ENCODE peak calls at places on chromosomes 5 and 9, in nine cellular contexts. One of them, this sample, is unnamed.

GRCh38 chr9:19085295-19085694 is 17.4 kb downstream of the HAUS6 start:
- DNase-seq in upper lobe of right lung: no peak
- DNase-seq in tibial artery: no peak
- DNase-seq in mammary epithelial cell: no peak
- DNase-seq in coronary artery: no peak
- DNase-seq in fibroblast of pulmonary artery: peak; percentile 16
- DNase-seq in kidney: no peak
- DNase-seq in ascending aorta: no peak
- DNase-seq in lower leg skin: no peak
- DNase-seq in this sample: peak; percentile 5

GRCh38 chr9:69785757-69786156 is 25.9 kb upstream of the PTAR1 start:
- DNase-seq in upper lobe of right lung: no peak
- DNase-seq in tibial artery: no peak
- DNase-seq in mammary epithelial cell: peak; percentile 16
- DNase-seq in coronary artery: no peak
- DNase-seq in fibroblast of pulmonary artery: peak; percentile 53
- DNase-seq in kidney: no peak
- DNase-seq in ascending aorta: no peak
- DNase-seq in lower leg skin: no peak
- DNase-seq in this sample: peak; percentile 49

GRCh38 chr5:59745422-59745863 is 148.1 kb downstream of the PDE4D start:
- DNase-seq in upper lobe of right lung: no peak
- DNase-seq in tibial artery: peak; percentile 56
- DNase-seq in mammary epithelial cell: peak; percentile 74
- DNase-seq in coronary artery: peak; percentile 81
- DNase-seq in fibroblast of pulmonary artery: peak; percentile 100
- DNase-seq in kidney: no peak
- DNase-seq in ascending aorta: peak; percentile 74
- DNase-seq in lower leg skin: no peak
- DNase-seq in this sample: peak; percentile 100

GRCh38 chr5:135553688-135554462 is 18.1 kb upstream of the NEUROG1 start:
- DNase-seq in upper lobe of right lung: no peak
- DNase-seq in tibial artery: no peak
- DNase-seq in mammary epithelial cell: peak; percentile 49
- DNase-seq in coronary artery: no peak
- DNase-seq in fibroblast of pulmonary artery: peak; percentile 14
- DNase-seq in kidney: no peak
- DNase-seq in ascending aorta: no peak
- DNase-seq in lower leg skin: no peak
- DNase-seq in this sample: peak; percentile 21

GRCh38 chr9:7336356-7337075 is 463.1 kb downstream of the DMAC1 start:
- DNase-seq in upper lobe of right lung: no peak
- DNase-seq in tibial artery: no peak
- DNase-seq in mammary epithelial cell: no peak
- DNase-seq in coronary artery: no peak
- DNase-seq in fibroblast of pulmonary artery: peak; percentile 67
- DNase-seq in kidney: no peak
- DNase-seq in ascending aorta: no peak
- DNase-seq in lower leg skin: no peak
- DNase-seq in this sample: peak; percentile 77

GRCh38 chr9:17462869-17463464 is 115.9 kb upstream of the SH3GL2 start:
- DNase-seq in upper lobe of right lung: no peak
- DNase-seq in tibial artery: peak; percentile 27
- DNase-seq in mammary epithelial cell: peak; percentile 27
- DNase-seq in coronary artery: no peak
- DNase-seq in fibroblast of pulmonary artery: peak; percentile 81
- DNase-seq in kidney: no peak
- DNase-seq in ascending aorta: peak; percentile 60
- DNase-seq in lower leg skin: no peak
- DNase-seq in this sample: peak; percentile 83

GRCh38 chr5:106755789-106756188 is 914.9 kb downstream of the EFNA5 start:
- DNase-seq in upper lobe of right lung: no peak
- DNase-seq in tibial artery: no peak
- DNase-seq in mammary epithelial cell: no peak
- DNase-seq in coronary artery: no peak
- DNase-seq in fibroblast of pulmonary artery: no peak
- DNase-seq in kidney: no peak
- DNase-seq in ascending aorta: no peak
- DNase-seq in lower leg skin: no peak
- DNase-seq in this sample: no peak

GRCh38 chr5:56814963-56815656 is at the start of gene MAP3K1:
- DNase-seq in upper lobe of right lung: peak; percentile 95
- DNase-seq in tibial artery: peak; percentile 57
- DNase-seq in mammary epithelial cell: peak; percentile 80
- DNase-seq in coronary artery: peak; percentile 84
- DNase-seq in fibroblast of pulmonary artery: peak; percentile 74
- DNase-seq in kidney: peak; percentile 97
- DNase-seq in ascending aorta: peak; percentile 85
- DNase-seq in lower leg skin: peak; percentile 96
- DNase-seq in this sample: peak; percentile 65

GRCh38 chr5:135976216-135976615 is 21.4 kb upstream of the LECT2 start:
- DNase-seq in upper lobe of right lung: no peak
- DNase-seq in tibial artery: no peak
- DNase-seq in mammary epithelial cell: no peak
- DNase-seq in coronary artery: no peak
- DNase-seq in fibroblast of pulmonary artery: no peak
- DNase-seq in kidney: no peak
- DNase-seq in ascending aorta: no peak
- DNase-seq in lower leg skin: no peak
- DNase-seq in this sample: no peak

GRCh38 chr5:80315244-80315643 is 4.6 kb upstream of the SPZ1 start:
- DNase-seq in upper lobe of right lung: no peak
- DNase-seq in tibial artery: no peak
- DNase-seq in mammary epithelial cell: no peak
- DNase-seq in coronary artery: no peak
- DNase-seq in fibroblast of pulmonary artery: no peak
- DNase-seq in kidney: no peak
- DNase-seq in ascending aorta: no peak
- DNase-seq in lower leg skin: no peak
- DNase-seq in this sample: no peak

GRCh38 chr5:16727937-16728336 is 111.1 kb upstream of the RETREG1 start:
- DNase-seq in upper lobe of right lung: no peak
- DNase-seq in tibial artery: peak; percentile 33
- DNase-seq in mammary epithelial cell: no peak
- DNase-seq in coronary artery: no peak
- DNase-seq in fibroblast of pulmonary artery: no peak
- DNase-seq in kidney: peak; percentile 82
- DNase-seq in ascending aorta: no peak
- DNase-seq in lower leg skin: peak; percentile 87
- DNase-seq in this sample: no peak

GRCh38 chr9:131677445-131678180 is 62.3 kb downstream of the RAPGEF1 start:
- DNase-seq in upper lobe of right lung: no peak
- DNase-seq in tibial artery: no peak
- DNase-seq in mammary epithelial cell: no peak
- DNase-seq in coronary artery: no peak
- DNase-seq in fibroblast of pulmonary artery: peak; percentile 77
- DNase-seq in kidney: no peak
- DNase-seq in ascending aorta: no peak
- DNase-seq in lower leg skin: no peak
- DNase-seq in this sample: peak; percentile 77

GRCh38 chr5:124132843-124133242 is 613.6 kb downstream of the ZNF608 start:
- DNase-seq in upper lobe of right lung: no peak
- DNase-seq in tibial artery: no peak
- DNase-seq in mammary epithelial cell: peak; percentile 90
- DNase-seq in coronary artery: no peak
- DNase-seq in fibroblast of pulmonary artery: no peak
- DNase-seq in kidney: no peak
- DNase-seq in ascending aorta: no peak
- DNase-seq in lower leg skin: no peak
- DNase-seq in this sample: no peak

GRCh38 chr5:9156282-9156681 is 389.6 kb downstream of the SEMA5A start:
- DNase-seq in upper lobe of right lung: no peak
- DNase-seq in tibial artery: peak; percentile 31
- DNase-seq in mammary epithelial cell: peak; percentile 46
- DNase-seq in coronary artery: no peak
- DNase-seq in fibroblast of pulmonary artery: peak; percentile 63
- DNase-seq in kidney: no peak
- DNase-seq in ascending aorta: peak; percentile 72
- DNase-seq in lower leg skin: peak; percentile 87
- DNase-seq in this sample: peak; percentile 79

GRCh38 chr5:98602534-98603112 is 170.8 kb upstream of the RGMB start:
- DNase-seq in upper lobe of right lung: no peak
- DNase-seq in tibial artery: no peak
- DNase-seq in mammary epithelial cell: no peak
- DNase-seq in coronary artery: no peak
- DNase-seq in fibroblast of pulmonary artery: no peak
- DNase-seq in kidney: no peak
- DNase-seq in ascending aorta: no peak
- DNase-seq in lower leg skin: no peak
- DNase-seq in this sample: no peak

GRCh38 chr9:137031904-137032639 is at the start of gene FUT7:
- DNase-seq in upper lobe of right lung: peak; percentile 71
- DNase-seq in tibial artery: no peak
- DNase-seq in mammary epithelial cell: no peak
- DNase-seq in coronary artery: no peak
- DNase-seq in fibroblast of pulmonary artery: no peak
- DNase-seq in kidney: no peak
- DNase-seq in ascending aorta: no peak
- DNase-seq in lower leg skin: no peak
- DNase-seq in this sample: no peak
- H3K4me3 ChIP-seq in upper lobe of right lung: peak within 1 kb of the TSS; percentile 8
- H3K4me3 ChIP-seq in tibial artery: no peak within 1 kb of the TSS
- H3K4me3 ChIP-seq in mammary epithelial cell: no peak within 1 kb of the TSS
- H3K4me3 ChIP-seq in coronary artery: peak within 1 kb of the TSS; percentile 45
- H3K4me3 ChIP-seq in fibroblast of pulmonary artery: no peak within 1 kb of the TSS
- H3K4me3 ChIP-seq in kidney: no peak within 1 kb of the TSS
- H3K4me3 ChIP-seq in ascending aorta: no peak within 1 kb of the TSS
- H3K4me3 ChIP-seq in lower leg skin: no peak within 1 kb of the TSS
- H3K4me3 ChIP-seq in this sample: no peak within 1 kb of the TSS

GRCh38 chr5:137016783-137017324 is 482.3 kb downstream of the SPOCK1 start:
- DNase-seq in upper lobe of right lung: no peak
- DNase-seq in tibial artery: no peak
- DNase-seq in mammary epithelial cell: no peak
- DNase-seq in coronary artery: no peak
- DNase-seq in fibroblast of pulmonary artery: peak; percentile 13
- DNase-seq in kidney: no peak
- DNase-seq in ascending aorta: no peak
- DNase-seq in lower leg skin: no peak
- DNase-seq in this sample: peak; percentile 2
- TF ChIP-seq CTCF in upper lobe of right lung: no peak
- TF ChIP-seq CTCF in tibial artery: no peak
- TF ChIP-seq CTCF in mammary epithelial cell: peak; percentile 9
- TF ChIP-seq CTCF in coronary artery: no peak
- TF ChIP-seq CTCF in fibroblast of pulmonary artery: peak; percentile 9
- TF ChIP-seq CTCF in kidney: no peak
- TF ChIP-seq CTCF in ascending aorta: no peak
- TF ChIP-seq CTCF in lower leg skin: no peak
- TF ChIP-seq CTCF in this sample: no peak

DNA sequence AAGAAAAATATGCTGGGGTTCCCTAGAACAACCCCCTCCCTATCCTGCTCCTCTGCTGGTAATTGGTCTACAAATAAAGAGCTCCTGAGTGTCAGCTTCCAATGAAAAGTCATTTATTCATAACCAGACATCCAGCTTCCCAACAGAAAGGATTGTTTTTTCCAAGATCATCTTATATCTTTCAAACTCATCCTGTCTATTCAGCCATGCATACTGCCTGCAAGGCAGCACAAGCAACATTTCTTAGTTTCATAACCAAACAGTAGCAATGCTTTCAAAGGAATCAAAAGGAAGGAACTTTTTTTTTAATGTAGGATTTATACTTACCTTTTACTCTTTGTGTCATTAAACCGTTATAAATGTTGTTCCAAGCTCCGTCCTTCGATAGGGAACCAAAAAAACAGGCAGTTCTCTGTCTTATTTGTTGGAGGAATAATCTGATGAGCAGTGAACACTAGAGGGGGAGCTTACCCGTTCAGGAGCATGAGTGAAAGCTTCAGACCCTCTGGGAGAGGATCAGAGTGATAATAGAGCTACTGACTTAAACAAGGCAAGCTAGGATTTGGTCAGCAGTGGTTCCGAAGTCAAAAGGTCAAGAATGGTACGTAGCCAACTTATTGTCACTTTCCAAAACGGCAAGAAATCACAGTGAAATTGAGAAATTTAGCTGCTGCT is 893.1 kb downstream of the NR2F1-AS1 start:
- DNase-seq in upper lobe of right lung: no peak
- DNase-seq in tibial artery: no peak
- DNase-seq in mammary epithelial cell: peak; percentile 8
- DNase-seq in coronary artery: no peak
- DNase-seq in fibroblast of pulmonary artery: peak; percentile 72
- DNase-seq in kidney: no peak
- DNase-seq in ascending aorta: no peak
- DNase-seq in lower leg skin: no peak
- DNase-seq in this sample: peak; percentile 96
- H3K4me3 ChIP-seq in upper lobe of right lung: peak overlapping the region; percentile 12
- H3K4me3 ChIP-seq in tibial artery: no peak overlapping the region
- H3K4me3 ChIP-seq in mammary epithelial cell: no peak overlapping the region
- H3K4me3 ChIP-seq in coronary artery: no peak overlapping the region
- H3K4me3 ChIP-seq in fibroblast of pulmonary artery: no peak overlapping the region
- H3K4me3 ChIP-seq in kidney: peak overlapping the region; percentile 7
- H3K4me3 ChIP-seq in ascending aorta: no peak overlapping the region
- H3K4me3 ChIP-seq in lower leg skin: no peak overlapping the region
- H3K4me3 ChIP-seq in this sample: peak overlapping the region; percentile 36

DNA sequence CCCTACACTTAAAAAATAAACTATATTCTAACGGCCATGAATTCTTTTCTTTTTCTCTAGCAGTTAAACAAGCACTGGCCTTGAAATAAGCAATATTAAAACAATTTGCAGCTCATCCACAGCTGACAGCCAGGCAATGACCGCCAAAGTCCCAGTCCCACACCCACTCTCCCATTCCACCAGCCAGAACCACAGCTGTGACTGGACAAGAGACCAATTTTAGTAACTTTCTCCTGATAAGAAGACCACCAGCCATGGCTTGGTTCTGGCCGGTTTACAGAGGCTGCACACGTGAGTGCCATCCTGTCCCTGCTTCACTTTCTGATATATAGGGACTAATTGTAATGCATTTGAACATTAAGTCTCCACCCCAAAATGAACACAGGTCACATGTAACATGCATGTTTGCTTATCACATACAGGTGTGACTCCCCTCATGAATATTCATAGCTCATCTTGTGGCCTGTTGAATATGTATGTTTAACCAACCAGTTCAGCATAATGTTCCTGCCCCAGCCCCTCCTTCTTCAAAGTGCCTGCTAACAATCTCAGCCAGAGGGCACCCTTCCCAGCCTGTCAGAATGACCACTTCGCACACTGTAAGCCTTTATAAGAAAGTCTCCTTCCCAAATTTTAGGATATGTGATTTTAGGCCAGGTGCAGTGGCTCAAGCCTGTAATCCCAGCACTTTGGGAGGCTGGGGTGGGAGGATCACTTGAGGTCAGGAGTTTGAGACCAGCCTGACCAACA is 23.9 kb upstream of the FANCC start:
- DNase-seq in upper lobe of right lung: no peak
- DNase-seq in tibial artery: no peak
- DNase-seq in mammary epithelial cell: peak; percentile 12
- DNase-seq in coronary artery: no peak
- DNase-seq in fibroblast of pulmonary artery: peak; percentile 41
- DNase-seq in kidney: no peak
- DNase-seq in ascending aorta: no peak
- DNase-seq in lower leg skin: no peak
- DNase-seq in this sample: peak; percentile 58
- TF ChIP-seq CTCF in upper lobe of right lung: no peak
- TF ChIP-seq CTCF in tibial artery: no peak
- TF ChIP-seq CTCF in mammary epithelial cell: peak; percentile 52
- TF ChIP-seq CTCF in coronary artery: no peak
- TF ChIP-seq CTCF in fibroblast of pulmonary artery: peak; percentile 42
- TF ChIP-seq CTCF in kidney: no peak
- TF ChIP-seq CTCF in ascending aorta: no peak
- TF ChIP-seq CTCF in lower leg skin: no peak
- TF ChIP-seq CTCF in this sample: peak; percentile 65

GRCh38 chr5:131416729-131417128 is 152.9 kb downstream of the CDC42SE2 start:
- DNase-seq in upper lobe of right lung: no peak
- DNase-seq in tibial artery: no peak
- DNase-seq in mammary epithelial cell: no peak
- DNase-seq in coronary artery: no peak
- DNase-seq in fibroblast of pulmonary artery: no peak
- DNase-seq in kidney: no peak
- DNase-seq in ascending aorta: no peak
- DNase-seq in lower leg skin: no peak
- DNase-seq in this sample: no peak
- H3K4me3 ChIP-seq in upper lobe of right lung: no peak overlapping the region
- H3K4me3 ChIP-seq in tibial artery: no peak overlapping the region
- H3K4me3 ChIP-seq in mammary epithelial cell: no peak overlapping the region
- H3K4me3 ChIP-seq in coronary artery: no peak overlapping the region
- H3K4me3 ChIP-seq in fibroblast of pulmonary artery: no peak overlapping the region
- H3K4me3 ChIP-seq in kidney: no peak overlapping the region
- H3K4me3 ChIP-seq in ascending aorta: no peak overlapping the region
- H3K4me3 ChIP-seq in lower leg skin: no peak overlapping the region
- H3K4me3 ChIP-seq in this sample: no peak overlapping the region

This sample was measured in choroid plexus epithelial cell.